ENCODE peak calls at places on chromosomes 6 and 20, in four cellular contexts. K is left ventricle myocardium inferior, N is hepatic stellate cell, P is AG10803. W is an unnamed sample.

GRCh38 chr6:151481752-151482151 is 12.1 kb upstream of the CCDC170 start:
- DNase-seq in K (no peak), N (no peak), P (no peak), W (no peak)

GRCh38 chr20:18428490-18429173 is 38.2 kb downstream of the DZANK1 start:
- DNase-seq in K (peak), N (no peak), P (no peak), W (no peak)

GRCh38 chr6:156720739-156721714 is 56.2 kb upstream of the ARID1B start:
- DNase-seq in K (no peak), N (no peak), P (no peak), W (no peak)

GRCh38 chr6:111841822-111842221 is 31.4 kb downstream of the FYN start:
- DNase-seq in K (no peak), N (peak), P (peak), W (peak)

GRCh38 chr6:33251390-33252012 is 20.2 kb downstream of the VPS52 start:
- DNase-seq in K (no peak), N (no peak), P (peak), W (no peak)

GRCh38 chr6:129695373-129696027 is 14.5 kb downstream of the ARHGAP18 start:
- DNase-seq in K (no peak), N (no peak), P (no peak), W (no peak)

GRCh38 chr6:127539292-127539691 is 20.2 kb upstream of the MTCL3 start:
- DNase-seq in K (no peak), N (no peak), P (peak), W (no peak)

GRCh38 chr6:42748241-42748898 is 2.5 kb upstream of the TBCC start:
- DNase-seq in K (no peak), N (no peak), P (no peak), W (no peak)

GRCh38 chr20:33832113-33832853 is 21.1 kb downstream of the CHMP4B start:
- DNase-seq in K (no peak), N (no peak), P (peak), W (no peak)

GRCh38 chr20:49685809-49686208 is 27.9 kb downstream of the B4GALT5 start:
- DNase-seq in K (no peak), N (peak), P (peak), W (no peak)

GRCh38 chr6:12490904-12491571 is 200.9 kb downstream of the EDN1 start:
- DNase-seq in K (no peak), N (peak), P (peak), W (peak)

GRCh38 chr6:125022391-125022989 is 60.3 kb downstream of the RNF217 start:
- DNase-seq in K (no peak), N (no peak), P (no peak), W (no peak)

GRCh38 chr6:137847748-137848147 is 19.3 kb upstream of the TNFAIP3 start:
- DNase-seq in K (no peak), N (no peak), P (no peak), W (no peak)

GRCh38 chr20:35273449-35274171 is 4.3 kb downstream of the MMP24OS start:
- DNase-seq in K (no peak), N (no peak), P (no peak), W (no peak)

GRCh38 chr6:45049188-45049843 is 278.8 kb upstream of the RUNX2 start:
- DNase-seq in K (no peak), N (no peak), P (no peak), W (no peak)

GRCh38 chr6:136647363-136647763 is 97.1 kb upstream of the MAP7 start:
- DNase-seq in K (no peak), N (peak), P (peak), W (peak)

GRCh38 chr20:23257848-23258746 is 92.5 kb upstream of the NXT1 start:
- DNase-seq in K (no peak), N (peak), P (peak), W (peak)

GRCh38 chr6:2725999-2726567 is 24.6 kb downstream of the MYLK4 start:
- DNase-seq in K (no peak), N (no peak), P (peak), W (no peak)

GRCh38 chr6:376823-377571 is 14.6 kb upstream of the IRF4 start:
- DNase-seq in K (no peak), N (no peak), P (no peak), W (no peak)

GRCh38 chr20:3222635-3223600 is 13.6 kb downstream of the ITPA start:
- DNase-seq in K (peak), N (no peak), P (no peak), W (no peak)

GRCh38 chr20:53337419-53338101 is 256.1 kb downstream of the ZNF217 start:
- DNase-seq in K (no peak), N (no peak), P (no peak), W (no peak)

GRCh38 chr6:33700391-33701050 is 11.0 kb downstream of the UQCC2 start:
- DNase-seq in K (no peak), N (peak), P (peak), W (peak)

GRCh38 chr20:58349586-58349985 is 39.4 kb upstream of the VAPB start:
- DNase-seq in K (no peak), N (peak), P (peak), W (peak)

GRCh38 chr6:152087096-152087495 is 279.6 kb downstream of the ESR1 start:
- DNase-seq in K (no peak), N (no peak), P (peak), W (no peak)

GRCh38 chr6:162389353-162390085 is 338.0 kb downstream of the PRKN start:
- DNase-seq in K (no peak), N (no peak), P (no peak), W (no peak)

GRCh38 chr20:20184711-20185110 is 132.4 kb downstream of the CFAP61 start:
- DNase-seq in K (no peak), N (no peak), P (no peak), W (no peak)

GRCh38 chr20:36207602-36208001 is 28.7 kb upstream of the AAR2 start:
- DNase-seq in K (no peak), N (no peak), P (no peak), W (no peak)

GRCh38 chr6:7106752-7107577 is 796 bp upstream of the RREB1 start:
- DNase-seq in K (peak), N (peak), P (no peak), W (peak)

GRCh38 chr6:30787954-30788353 is 43.6 kb upstream of the IER3 start:
- DNase-seq in K (no peak), N (no peak), P (peak), W (no peak)

GRCh38 chr6:43221046-43221773 is 8.1 kb downstream of the DNPH1 start:
- DNase-seq in K (no peak), N (no peak), P (peak), W (no peak)

GRCh38 chr6:5782783-5783567 is 223.8 kb downstream of the NRN1 start:
- DNase-seq in K (peak), N (no peak), P (no peak), W (peak)

GRCh38 chr20:58019027-58019849 is 209.2 kb downstream of the ANKRD60 start:
- DNase-seq in K (no peak), N (peak), P (peak), W (peak)

GRCh38 chr20:32762754-32763201 is 593 bp downstream of the DNMT3B start:
- DNase-seq in K (no peak), N (no peak), P (no peak), W (peak)

GRCh38 chr6:35736982-35737412 is at the start of gene ARMC12:
- DNase-seq in K (no peak), N (no peak), P (no peak), W (no peak)

GRCh38 chr6:137271245-137272183 is 52.3 kb upstream of the IFNGR1 start:
- DNase-seq in K (no peak), N (peak), P (peak), W (peak)

GRCh38 chr6:41963371-41963770 is 21.8 kb upstream of the CCND3 start:
- DNase-seq in K (no peak), N (no peak), P (no peak), W (no peak)

GRCh38 chr6:134464690-134465411 is 146.9 kb upstream of the SGK1 start:
- DNase-seq in K (no peak), N (no peak), P (peak), W (peak)